ENCODE peak calls at places on chromosomes 11 and 22, in six cellular contexts. One of them, this sample, is unnamed.

GRCh38 chr11:88208742-88209141 is 33.5 kb upstream of the RAB38 start:
- DNase-seq in endodermal cell: no peak
- DNase-seq in effector memory CD4-positive, alpha-beta T cell: no peak
- DNase-seq in cardiac muscle cell: no peak
- DNase-seq in tibial nerve: no peak
- DNase-seq in RWPE2: no peak
- DNase-seq in this sample: no peak

GRCh38 chr11:128302425-128303186 is 284.8 kb downstream of the ETS1 start:
- DNase-seq in endodermal cell: no peak
- DNase-seq in effector memory CD4-positive, alpha-beta T cell: peak
- DNase-seq in cardiac muscle cell: no peak
- DNase-seq in tibial nerve: no peak
- DNase-seq in RWPE2: no peak
- DNase-seq in this sample: no peak

GRCh38 chr11:2777396-2777795 is 77.6 kb upstream of the KCNQ1OT1 start:
- DNase-seq in endodermal cell: peak
- DNase-seq in effector memory CD4-positive, alpha-beta T cell: no peak
- DNase-seq in cardiac muscle cell: no peak
- DNase-seq in tibial nerve: peak
- DNase-seq in RWPE2: peak
- DNase-seq in this sample: no peak

GRCh38 chr22:47053865-47054185 is 291.4 kb downstream of the TBC1D22A start:
- DNase-seq in endodermal cell: no peak
- DNase-seq in effector memory CD4-positive, alpha-beta T cell: no peak
- DNase-seq in cardiac muscle cell: no peak
- DNase-seq in tibial nerve: no peak
- DNase-seq in RWPE2: no peak
- DNase-seq in this sample: peak

GRCh38 chr22:31036671-31037550 is 44.2 kb upstream of the SMTN start:
- DNase-seq in endodermal cell: no peak
- DNase-seq in effector memory CD4-positive, alpha-beta T cell: no peak
- DNase-seq in cardiac muscle cell: no peak
- DNase-seq in tibial nerve: no peak
- DNase-seq in RWPE2: no peak
- DNase-seq in this sample: no peak

GRCh38 chr11:126434950-126435335 is 79.5 kb downstream of the ST3GAL4 start:
- DNase-seq in endodermal cell: peak
- DNase-seq in effector memory CD4-positive, alpha-beta T cell: no peak
- DNase-seq in cardiac muscle cell: no peak
- DNase-seq in tibial nerve: no peak
- DNase-seq in RWPE2: no peak
- DNase-seq in this sample: no peak

GRCh38 chr22:48782817-48783511 is 1044.7 kb downstream of the BRD1 start:
- DNase-seq in endodermal cell: peak
- DNase-seq in effector memory CD4-positive, alpha-beta T cell: no peak
- DNase-seq in cardiac muscle cell: no peak
- DNase-seq in tibial nerve: peak
- DNase-seq in RWPE2: no peak
- DNase-seq in this sample: no peak

GRCh38 chr11:113119074-113119473 is 157.9 kb downstream of the NCAM1 start:
- DNase-seq in endodermal cell: no peak
- DNase-seq in effector memory CD4-positive, alpha-beta T cell: no peak
- DNase-seq in cardiac muscle cell: no peak
- DNase-seq in tibial nerve: no peak
- DNase-seq in RWPE2: no peak
- DNase-seq in this sample: no peak

GRCh38 chr11:63613517-63614135 is 607 bp downstream of the PLAAT3 start:
- DNase-seq in endodermal cell: peak
- DNase-seq in effector memory CD4-positive, alpha-beta T cell: peak
- DNase-seq in cardiac muscle cell: peak
- DNase-seq in tibial nerve: peak
- DNase-seq in RWPE2: no peak
- DNase-seq in this sample: no peak

GRCh38 chr11:86079421-86079820 is 10.5 kb upstream of the PICALM start:
- DNase-seq in endodermal cell: no peak
- DNase-seq in effector memory CD4-positive, alpha-beta T cell: no peak
- DNase-seq in cardiac muscle cell: no peak
- DNase-seq in tibial nerve: no peak
- DNase-seq in RWPE2: no peak
- DNase-seq in this sample: no peak

GRCh38 chr22:39567135-39567946 is 3.2 kb upstream of the CACNA1I start:
- DNase-seq in endodermal cell: no peak
- DNase-seq in effector memory CD4-positive, alpha-beta T cell: peak
- DNase-seq in cardiac muscle cell: no peak
- DNase-seq in tibial nerve: no peak
- DNase-seq in RWPE2: no peak
- DNase-seq in this sample: no peak

GRCh38 chr11:57775474-57775873 is 13.9 kb downstream of the CTNND1 start:
- DNase-seq in endodermal cell: no peak
- DNase-seq in effector memory CD4-positive, alpha-beta T cell: no peak
- DNase-seq in cardiac muscle cell: no peak
- DNase-seq in tibial nerve: no peak
- DNase-seq in RWPE2: no peak
- DNase-seq in this sample: no peak
- H3K27ac ChIP-seq in endodermal cell: peak
- H3K27ac ChIP-seq in effector memory CD4-positive, alpha-beta T cell: no peak
- H3K27ac ChIP-seq in cardiac muscle cell: peak
- H3K27ac ChIP-seq in tibial nerve: peak
- H3K27ac ChIP-seq in RWPE2: peak
- H3K27ac ChIP-seq in this sample: peak

GRCh38 chr22:37804886-37805857 is 2.6 kb upstream of the GCAT start:
- DNase-seq in endodermal cell: peak
- DNase-seq in effector memory CD4-positive, alpha-beta T cell: peak
- DNase-seq in cardiac muscle cell: peak
- DNase-seq in tibial nerve: peak
- DNase-seq in RWPE2: peak
- DNase-seq in this sample: no peak
- H3K4me3 ChIP-seq in endodermal cell: peak
- H3K4me3 ChIP-seq in effector memory CD4-positive, alpha-beta T cell: peak
- H3K4me3 ChIP-seq in cardiac muscle cell: peak
- H3K4me3 ChIP-seq in tibial nerve: peak
- H3K4me3 ChIP-seq in RWPE2: peak
- H3K4me3 ChIP-seq in this sample: peak

DNA sequence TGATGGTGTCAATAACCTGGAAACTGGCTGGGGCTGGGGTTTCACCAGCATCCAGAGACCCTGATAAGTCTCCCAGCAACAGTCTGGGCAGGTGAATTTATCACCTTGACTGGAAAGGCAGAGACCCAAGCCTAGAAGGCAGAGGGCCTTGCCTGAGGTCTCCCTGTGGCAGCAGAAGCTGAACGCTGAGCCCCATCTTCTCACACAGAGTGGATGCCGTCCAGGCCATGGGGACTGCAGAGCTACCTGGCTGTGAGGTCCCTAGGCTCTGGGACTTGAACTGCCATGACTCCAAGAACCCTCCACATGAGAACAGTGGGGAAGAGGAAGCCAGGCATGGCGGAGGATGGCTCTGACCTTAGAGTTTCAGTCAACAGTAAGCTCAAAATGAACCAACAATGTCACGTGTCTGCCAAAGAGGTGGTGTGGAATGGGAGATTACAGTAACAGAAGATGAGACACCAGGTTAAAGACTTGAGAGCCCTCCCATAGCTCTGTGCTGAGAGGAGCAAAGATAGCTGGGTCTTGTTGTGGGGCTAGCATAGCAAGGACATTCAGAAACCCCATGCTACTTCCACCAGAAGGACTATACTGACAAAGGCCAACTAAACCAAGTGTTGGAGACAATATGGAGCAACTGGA is 79.1 kb upstream of the LINC01488 start:
- DNase-seq in endodermal cell: no peak
- DNase-seq in effector memory CD4-positive, alpha-beta T cell: no peak
- DNase-seq in cardiac muscle cell: no peak
- DNase-seq in tibial nerve: no peak
- DNase-seq in RWPE2: no peak
- DNase-seq in this sample: no peak
- H3K27ac ChIP-seq in endodermal cell: no peak
- H3K27ac ChIP-seq in effector memory CD4-positive, alpha-beta T cell: no peak
- H3K27ac ChIP-seq in cardiac muscle cell: no peak
- H3K27ac ChIP-seq in tibial nerve: no peak
- H3K27ac ChIP-seq in RWPE2: no peak
- H3K27ac ChIP-seq in this sample: no peak

GRCh38 chr22:37678372-37678771 is 2.9 kb downstream of the LGALS1 start:
- DNase-seq in endodermal cell: no peak
- DNase-seq in effector memory CD4-positive, alpha-beta T cell: no peak
- DNase-seq in cardiac muscle cell: no peak
- DNase-seq in tibial nerve: no peak
- DNase-seq in RWPE2: no peak
- DNase-seq in this sample: no peak
- H3K4me3 ChIP-seq in endodermal cell: no peak
- H3K4me3 ChIP-seq in effector memory CD4-positive, alpha-beta T cell: no peak
- H3K4me3 ChIP-seq in cardiac muscle cell: no peak
- H3K4me3 ChIP-seq in tibial nerve: peak
- H3K4me3 ChIP-seq in RWPE2: no peak
- H3K4me3 ChIP-seq in this sample: peak

GRCh38 chr11:30479899-30480298 is 106.3 kb downstream of the MPPED2 start:
- DNase-seq in endodermal cell: no peak
- DNase-seq in effector memory CD4-positive, alpha-beta T cell: no peak
- DNase-seq in cardiac muscle cell: peak
- DNase-seq in tibial nerve: no peak
- DNase-seq in RWPE2: no peak
- DNase-seq in this sample: no peak
- H3K27ac ChIP-seq in endodermal cell: no peak
- H3K27ac ChIP-seq in effector memory CD4-positive, alpha-beta T cell: no peak
- H3K27ac ChIP-seq in cardiac muscle cell: peak
- H3K27ac ChIP-seq in tibial nerve: no peak
- H3K27ac ChIP-seq in RWPE2: no peak
- H3K27ac ChIP-seq in this sample: no peak

DNA sequence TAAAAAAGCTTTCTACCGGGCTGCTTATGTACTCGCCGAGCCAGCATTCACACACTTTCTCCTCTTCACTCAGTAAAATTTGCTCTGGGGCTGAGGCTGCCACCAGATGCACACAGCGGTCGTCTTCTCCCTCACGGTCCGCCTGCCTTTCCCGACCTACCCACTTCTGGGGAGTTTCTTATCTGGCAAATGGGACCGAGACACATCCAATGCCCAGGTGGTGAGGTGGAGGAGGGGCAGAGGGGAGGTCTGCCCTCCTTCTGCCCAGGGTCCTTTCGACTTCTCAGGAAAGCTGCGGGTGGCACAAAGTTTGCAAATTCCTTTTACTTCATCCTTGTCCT is 43.9 kb downstream of the GRIK4 start:
- DNase-seq in endodermal cell: no peak
- DNase-seq in effector memory CD4-positive, alpha-beta T cell: no peak
- DNase-seq in cardiac muscle cell: no peak
- DNase-seq in tibial nerve: no peak
- DNase-seq in RWPE2: no peak
- DNase-seq in this sample: no peak
- H3K4me3 ChIP-seq in endodermal cell: no peak
- H3K4me3 ChIP-seq in effector memory CD4-positive, alpha-beta T cell: no peak
- H3K4me3 ChIP-seq in cardiac muscle cell: no peak
- H3K4me3 ChIP-seq in tibial nerve: no peak
- H3K4me3 ChIP-seq in RWPE2: no peak
- H3K4me3 ChIP-seq in this sample: no peak

DNA sequence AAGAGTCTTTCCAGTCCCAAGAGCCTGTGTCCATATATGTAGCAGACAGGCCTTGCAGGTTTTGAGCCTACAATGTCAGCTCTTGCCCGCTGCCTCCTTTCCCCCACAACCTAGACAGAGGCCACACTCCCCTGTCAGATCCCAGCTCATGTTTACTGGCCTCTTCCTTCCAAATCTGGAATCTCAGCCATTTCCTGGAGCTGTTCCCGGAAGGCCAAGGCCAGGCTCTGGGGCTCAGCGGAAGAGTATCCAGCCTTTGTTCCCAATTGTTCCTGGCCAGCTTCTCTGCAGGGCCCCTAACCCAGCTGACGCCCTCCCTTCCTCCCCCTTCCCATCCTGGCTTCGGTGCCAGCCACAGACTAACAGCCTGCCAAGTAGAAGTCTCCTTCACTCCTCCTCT is 1.0 kb upstream of the ROBO4 start:
- DNase-seq in endodermal cell: peak
- DNase-seq in effector memory CD4-positive, alpha-beta T cell: no peak
- DNase-seq in cardiac muscle cell: no peak
- DNase-seq in tibial nerve: no peak
- DNase-seq in RWPE2: no peak
- DNase-seq in this sample: peak
- H3K27ac ChIP-seq in endodermal cell: no peak
- H3K27ac ChIP-seq in effector memory CD4-positive, alpha-beta T cell: no peak
- H3K27ac ChIP-seq in cardiac muscle cell: no peak
- H3K27ac ChIP-seq in tibial nerve: peak
- H3K27ac ChIP-seq in RWPE2: peak
- H3K27ac ChIP-seq in this sample: peak

GRCh38 chr11:121929581-121929980 is 186.4 kb downstream of the BLID start:
- DNase-seq in endodermal cell: peak
- DNase-seq in effector memory CD4-positive, alpha-beta T cell: no peak
- DNase-seq in cardiac muscle cell: peak
- DNase-seq in tibial nerve: no peak
- DNase-seq in RWPE2: no peak
- DNase-seq in this sample: no peak

GRCh38 chr11:121927359-121927758 is 188.7 kb downstream of the BLID start:
- DNase-seq in endodermal cell: peak
- DNase-seq in effector memory CD4-positive, alpha-beta T cell: no peak
- DNase-seq in cardiac muscle cell: no peak
- DNase-seq in tibial nerve: no peak
- DNase-seq in RWPE2: no peak
- DNase-seq in this sample: no peak

GRCh38 chr11:121927789-121928188 is 188.2 kb downstream of the BLID start:
- DNase-seq in endodermal cell: no peak
- DNase-seq in effector memory CD4-positive, alpha-beta T cell: no peak
- DNase-seq in cardiac muscle cell: no peak
- DNase-seq in tibial nerve: no peak
- DNase-seq in RWPE2: no peak
- DNase-seq in this sample: no peak

GRCh38 chr11:121930004-121930965 is 185.7 kb downstream of the BLID start:
- DNase-seq in endodermal cell: no peak
- DNase-seq in effector memory CD4-positive, alpha-beta T cell: no peak
- DNase-seq in cardiac muscle cell: no peak
- DNase-seq in tibial nerve: no peak
- DNase-seq in RWPE2: no peak
- DNase-seq in this sample: no peak

GRCh38 chr11:121928597-121929580 is 187.1 kb downstream of the BLID start:
- DNase-seq in endodermal cell: peak
- DNase-seq in effector memory CD4-positive, alpha-beta T cell: no peak
- DNase-seq in cardiac muscle cell: peak
- DNase-seq in tibial nerve: no peak
- DNase-seq in RWPE2: no peak
- DNase-seq in this sample: no peak
- H3K4me3 ChIP-seq in endodermal cell: peak
- H3K4me3 ChIP-seq in effector memory CD4-positive, alpha-beta T cell: no peak
- H3K4me3 ChIP-seq in cardiac muscle cell: peak
- H3K4me3 ChIP-seq in tibial nerve: peak
- H3K4me3 ChIP-seq in RWPE2: no peak
- H3K4me3 ChIP-seq in this sample: peak

GRCh38 chr22:24976442-24977218 is 24.1 kb downstream of the KIAA1671 start:
- DNase-seq in endodermal cell: no peak
- DNase-seq in effector memory CD4-positive, alpha-beta T cell: no peak
- DNase-seq in cardiac muscle cell: no peak
- DNase-seq in tibial nerve: no peak
- DNase-seq in RWPE2: peak
- DNase-seq in this sample: no peak
- H3K27ac ChIP-seq in endodermal cell: peak
- H3K27ac ChIP-seq in effector memory CD4-positive, alpha-beta T cell: no peak
- H3K27ac ChIP-seq in cardiac muscle cell: peak
- H3K27ac ChIP-seq in tibial nerve: peak
- H3K27ac ChIP-seq in RWPE2: peak
- H3K27ac ChIP-seq in this sample: no peak